ENCODE peak calls at places on chromosome 3, in six cellular contexts. G is NCI-H1417; R is NCI-H510A treated with DMSO at 0.1 percent for 48 hours; M is CD8-positive, alpha-beta memory T cell; Z is stimulated activated CD4-positive, alpha-beta T cell treated with anti-CD3 and anti-CD28 coated beads, TNF-alpha, amount 100 ng/mL, for 24 hours; W is naive thymus-derived CD8-positive, alpha-beta T cell. F is an unnamed sample.

GRCh38 chr3:190526787-190527767 is 13.2 kb downstream of the IL1RAP start:
- DNase-seq in G (no peak), R (no peak), M (no peak), Z (no peak), W (no peak), F (peak)

GRCh38 chr3:97793415-97794019 is 28.3 kb upstream of the CRYBG3 start:
- DNase-seq in G (peak), R (peak), M (no peak), Z (no peak), W (peak), F (peak)

GRCh38 chr3:85475346-85475745 is 516.6 kb downstream of the CADM2 start:
- DNase-seq in G (no peak), R (no peak), M (no peak), Z (no peak), W (no peak), F (no peak)

GRCh38 chr3:140724856-140725812 is 47.3 kb downstream of the TRIM42 start:
- DNase-seq in G (no peak), R (no peak), M (no peak), Z (no peak), W (no peak), F (no peak)

GRCh38 chr3:48568476-48568875 is 4.9 kb upstream of the UCN2 start:
- DNase-seq in G (no peak), R (no peak), M (no peak), Z (no peak), W (no peak), F (no peak)

GRCh38 chr3:1692428-1692827 is 406.2 kb upstream of the CNTN4 start:
- DNase-seq in G (no peak), R (no peak), M (no peak), Z (no peak), W (no peak), F (no peak)

GRCh38 chr3:196639517-196640500 is at the start of gene NRROS:
- DNase-seq in G (peak), R (peak), M (peak), Z (peak), W (peak), F (peak)

GRCh38 chr3:50288387-50289007 is 3.7 kb downstream of the IFRD2 start:
- DNase-seq in G (no peak), R (no peak), M (no peak), Z (no peak), W (no peak), F (no peak)

GRCh38 chr3:167691366-167691765 is 37.6 kb upstream of the WDR49 start:
- DNase-seq in G (no peak), R (no peak), M (peak), Z (no peak), W (no peak), F (no peak)

GRCh38 chr3:110362756-110363155 is 708.9 kb upstream of the NECTIN3 start:
- DNase-seq in G (no peak), R (no peak), M (no peak), Z (no peak), W (no peak), F (no peak)

GRCh38 chr3:129994883-129995559 is 20.5 kb downstream of the TRH start:
- DNase-seq in G (peak), R (no peak), M (no peak), Z (no peak), W (no peak), F (no peak)

GRCh38 chr3:113867506-113867905 is 28.9 kb downstream of the GRAMD1C start:
- DNase-seq in G (no peak), R (no peak), M (no peak), Z (no peak), W (no peak), F (no peak)

GRCh38 chr3:30707825-30708224 is 101.4 kb downstream of the TGFBR2 start:
- DNase-seq in G (no peak), R (no peak), M (no peak), Z (no peak), W (no peak), F (no peak)

GRCh38 chr3:39990532-39990931 is 181.1 kb downstream of the MYRIP start:
- DNase-seq in G (peak), R (peak), M (no peak), Z (no peak), W (no peak), F (peak)

GRCh38 chr3:181713300-181713647 is 1.5 kb downstream of the SOX2 start:
- DNase-seq in G (peak), R (peak), M (no peak), Z (no peak), W (no peak), F (no peak)

GRCh38 chr3:160876568-160877100 is 120.6 kb downstream of the PPM1L start:
- DNase-seq in G (no peak), R (no peak), M (no peak), Z (no peak), W (no peak), F (no peak)

GRCh38 chr3:161369531-161369930 is 1.8 kb downstream of the SPTSSB start:
- DNase-seq in G (no peak), R (no peak), M (no peak), Z (no peak), W (no peak), F (no peak)

GRCh38 chr3:14804835-14805780 is 13.7 kb upstream of the FGD5 start:
- DNase-seq in G (no peak), R (no peak), M (no peak), Z (no peak), W (no peak), F (no peak)

GRCh38 chr3:181868576-181868975 is 156.9 kb downstream of the SOX2 start:
- DNase-seq in G (peak), R (peak), M (no peak), Z (no peak), W (no peak), F (no peak)

GRCh38 chr3:40116478-40117162 is 192.9 kb upstream of the EIF1B start:
- DNase-seq in G (no peak), R (no peak), M (no peak), Z (no peak), W (no peak), F (no peak)

GRCh38 chr3:69304396-69304795 is 81.5 kb downstream of the FRMD4B start:
- DNase-seq in G (no peak), R (no peak), M (no peak), Z (no peak), W (no peak), F (no peak)

GRCh38 chr3:170585937-170586310 is at the start of gene SLC7A14:
- DNase-seq in G (peak), R (peak), M (no peak), Z (no peak), W (no peak), F (peak)

GRCh38 chr3:53161820-53162671 is 1.0 kb downstream of the PRKCD start:
- DNase-seq in G (peak), R (no peak), M (peak), Z (peak), W (peak), F (no peak)

GRCh38 chr3:154971771-154972326 is 108.3 kb upstream of the MME start:
- DNase-seq in G (no peak), R (no peak), M (no peak), Z (no peak), W (no peak), F (no peak)

GRCh38 chr3:30141178-30141581 is 465.2 kb upstream of the TGFBR2 start:
- DNase-seq in G (peak), R (no peak), M (no peak), Z (no peak), W (no peak), F (no peak)

GRCh38 chr3:62607287-62608029 is 234.1 kb upstream of the FEZF2 start:
- DNase-seq in G (no peak), R (peak), M (no peak), Z (no peak), W (no peak), F (peak)

GRCh38 chr3:124373524-124373923 is 356.7 kb upstream of the UMPS start:
- DNase-seq in G (no peak), R (no peak), M (no peak), Z (no peak), W (no peak), F (no peak)

GRCh38 chr3:136042608-136043221 is 77.2 kb downstream of the PPP2R3A start:
- DNase-seq in G (peak), R (peak), M (no peak), Z (no peak), W (peak), F (peak)

GRCh38 chr3:59016930-59017616 is 32.8 kb downstream of the CFAP20DC start:
- DNase-seq in G (no peak), R (no peak), M (no peak), Z (no peak), W (no peak), F (no peak)

GRCh38 chr3:184549793-184550585 is 11.6 kb upstream of the EPHB3 start:
- DNase-seq in G (no peak), R (no peak), M (no peak), Z (no peak), W (no peak), F (no peak)

F was measured in NCI-H345.